ENCODE peak calls at places on chromosome 1, in six cellular contexts. V is EH; E is activated CD4-positive, CD25-positive, alpha-beta regulatory T cell; D is sciatic nerve; A is A549; W is colonic mucosa. B is an unnamed sample.

GRCh38 chr1:180927348-180927747 is 14.7 kb downstream of the KIAA1614 start:
- DNase-seq in V (no peak), E (no peak), D (no peak), A (no peak), W (no peak), B (no peak)

GRCh38 chr1:245484176-245484575 is 329.4 kb downstream of the KIF26B start:
- DNase-seq in V (no peak), E (no peak), D (no peak), A (no peak), W (no peak), B (no peak)

GRCh38 chr1:217602380-217602779 is 28.5 kb downstream of the GPATCH2 start:
- DNase-seq in V (no peak), E (no peak), D (no peak), A (no peak), W (no peak), B (no peak)

GRCh38 chr1:89499320-89499719 is 25.3 kb upstream of the LRRC8B start:
- DNase-seq in V (no peak), E (no peak), D (no peak), A (no peak), W (no peak), B (no peak)

GRCh38 chr1:228883535-228883934 is 148.3 kb downstream of the RHOU start:
- DNase-seq in V (no peak), E (no peak), D (no peak), A (no peak), W (no peak), B (no peak)

GRCh38 chr1:154352581-154353459 is 27.5 kb downstream of the ATP8B2 start:
- DNase-seq in V (peak), E (no peak), D (peak), A (no peak), W (peak), B (no peak)

GRCh38 chr1:6445062-6445763 is 20.6 kb downstream of the ESPN start:
- DNase-seq in V (no peak), E (no peak), D (no peak), A (no peak), W (peak), B (no peak)

GRCh38 chr1:39266792-39267191 is 62.3 kb downstream of the MACF1 start:
- DNase-seq in V (no peak), E (no peak), D (no peak), A (no peak), W (no peak), B (no peak)

GRCh38 chr1:42684139-42684538 is 1.9 kb downstream of the YBX1 start:
- DNase-seq in V (peak), E (no peak), D (no peak), A (no peak), W (peak), B (no peak)

GRCh38 chr1:225813250-225813964 is 3.5 kb downstream of the EPHX1 start:
- DNase-seq in V (peak), E (no peak), D (peak), A (peak), W (peak), B (no peak)

GRCh38 chr1:19375621-19376020 is 63.5 kb downstream of the SLC66A1 start:
- DNase-seq in V (no peak), E (no peak), D (no peak), A (no peak), W (no peak), B (no peak)

GRCh38 chr1:206885341-206886060 is 11.7 kb upstream of the IL24 start:
- DNase-seq in V (no peak), E (no peak), D (no peak), A (no peak), W (no peak), B (no peak)

GRCh38 chr1:175155936-175156335 is 36.6 kb downstream of the KIAA0040 start:
- DNase-seq in V (no peak), E (no peak), D (no peak), A (no peak), W (no peak), B (no peak)

B was measured in HTR-8/SVneo.